ENCODE peak calls at places on chromosomes 3 and 15, in five cellular contexts. G is body of pancreas, W is AG08396, Z is MCF 10A, T is nucleus accumbens. P is an unnamed sample.

GRCh38 chr3:78338405-78338804 is 1298.5 kb downstream of the ROBO2 start:
- DNase-seq in G (no peak), W (no peak), Z (no peak), T (no peak), P (no peak)

GRCh38 chr15:70794596-70795310 is 31.4 kb upstream of the UACA start:
- DNase-seq in G (no peak), W (no peak), Z (no peak), T (no peak), P (no peak)

GRCh38 chr3:184320099-184320445 is 5.7 kb downstream of the EIF4G1 start:
- DNase-seq in G (peak; percentile 99), W (peak; percentile 97), Z (peak; percentile 99), T (peak; percentile 86), P (peak; percentile 96)

GRCh38 chr15:94119923-94120775 is 111.2 kb upstream of the MCTP2 start:
- DNase-seq in G (peak; percentile 78), W (peak; percentile 67), Z (peak; percentile 90), T (peak; percentile 46), P (peak; percentile 46)

GRCh38 chr3:55690746-55691540 is 203.8 kb upstream of the WNT5A start:
- DNase-seq in G (no peak), W (no peak), Z (peak; percentile 3), T (no peak), P (no peak)

GRCh38 chr3:23041918-23042696 is 161.0 kb upstream of the UBE2E2 start:
- DNase-seq in G (no peak), W (no peak), Z (peak; percentile 37), T (no peak), P (no peak)

GRCh38 chr3:96813134-96813819 is 1.1 kb upstream of the EPHA6 start:
- DNase-seq in G (peak; percentile 82), W (peak; percentile 84), Z (peak; percentile 84), T (peak; percentile 66), P (peak; percentile 67)

GRCh38 chr15:42737529-42738328 is 801 bp upstream of the CDAN1 start:
- DNase-seq in G (no peak), W (no peak), Z (peak; percentile 62), T (no peak), P (no peak)

GRCh38 chr15:90956551-90957104 is 1.9 kb downstream of the RCCD1 start:
- DNase-seq in G (peak; percentile 84), W (peak; percentile 95), Z (peak; percentile 72), T (peak; percentile 68), P (peak; percentile 92)

GRCh38 chr3:152402698-152403456 is 134.1 kb downstream of the MBNL1 start:
- DNase-seq in G (no peak), W (no peak), Z (no peak), T (no peak), P (no peak)

GRCh38 chr3:190826018-190826417 is 36.5 kb downstream of the GMNC start:
- DNase-seq in G (no peak), W (no peak), Z (peak; percentile 68), T (no peak), P (no peak)

GRCh38 chr15:57444877-57445513 is 68.7 kb downstream of the CGNL1 start:
- DNase-seq in G (no peak), W (no peak), Z (peak; percentile 44), T (no peak), P (no peak)

GRCh38 chr3:147419062-147419701 is 10.0 kb downstream of the ZIC1 start:
- DNase-seq in G (peak; percentile 54), W (peak; percentile 69), Z (no peak), T (peak; percentile 89), P (peak; percentile 59)

GRCh38 chr15:62109457-62109856 is 42.7 kb downstream of the C2CD4A start:
- DNase-seq in G (no peak), W (no peak), Z (no peak), T (no peak), P (no peak)

GRCh38 chr3:191372122-191372521 is 41.8 kb upstream of the UTS2B start:
- DNase-seq in G (no peak), W (no peak), Z (no peak), T (no peak), P (no peak)